ENCODE peak calls at places on chromosomes 16 and 17, in ten cellular contexts. I, Z, L, T, Q, J, K, A, D and W are unnamed samples.

GRCh38 chr16:31453255-31454204 is 5.8 kb upstream of the ARMC5 start:
- DNase-seq in I (no peak), Z (peak; percentile 75), L (peak; percentile 62), T (peak; percentile 65), Q (no peak), J (peak; percentile 63), K (no peak), A (no peak), D (no peak), W (peak; percentile 93)

GRCh38 chr17:69828087-69828486 is 246.9 kb upstream of the KCNJ16 start:
- DNase-seq in I (no peak), Z (no peak), L (no peak), T (peak; percentile 46), Q (no peak), J (peak; percentile 50), K (no peak), A (peak; percentile 32), D (no peak), W (no peak)

GRCh38 chr17:73192894-73193701 is at the start of gene COG1:
- DNase-seq in I (peak; percentile 46), Z (peak; percentile 92), L (peak; percentile 95), T (peak; percentile 89), Q (peak; percentile 29), J (peak; percentile 89), K (no peak), A (peak; percentile 55), D (peak; percentile 75), W (peak; percentile 91)

GRCh38 chr17:63151981-63152523 is 186.0 kb downstream of the TANC2 start:
- DNase-seq in I (no peak), Z (no peak), L (no peak), T (peak; percentile 18), Q (no peak), J (peak; percentile 34), K (no peak), A (no peak), D (no peak), W (no peak)

GRCh38 chr16:4506450-4506849 is 30.3 kb downstream of the HMOX2 start:
- DNase-seq in I (no peak), Z (peak; percentile 77), L (peak; percentile 93), T (peak; percentile 85), Q (no peak), J (peak; percentile 84), K (no peak), A (peak; percentile 71), D (peak; percentile 56), W (peak; percentile 84)

GRCh38 chr16:4512473-4512872 is 26.1 kb downstream of the CDIP1 start:
- DNase-seq in I (no peak), Z (no peak), L (no peak), T (no peak), Q (no peak), J (peak; percentile 30), K (no peak), A (no peak), D (no peak), W (peak; percentile 54)

GRCh38 chr17:28276011-28276410 is 43.0 kb upstream of the TMEM97 start:
- DNase-seq in I (no peak), Z (no peak), L (no peak), T (no peak), Q (no peak), J (no peak), K (no peak), A (no peak), D (no peak), W (no peak)

GRCh38 chr16:85870159-85870558 is 28.8 kb upstream of the IRF8 start:
- DNase-seq in I (no peak), Z (no peak), L (peak; percentile 61), T (no peak), Q (no peak), J (no peak), K (no peak), A (no peak), D (no peak), W (no peak)

GRCh38 chr17:2076461-2076984 is 21.6 kb downstream of the HIC1 start:
- DNase-seq in I (no peak), Z (no peak), L (no peak), T (peak; percentile 50), Q (no peak), J (peak; percentile 68), K (no peak), A (no peak), D (no peak), W (no peak)

GRCh38 chr16:31504159-31504558 is 4.0 kb downstream of the RUSF1 start:
- DNase-seq in I (no peak), Z (no peak), L (no peak), T (no peak), Q (no peak), J (no peak), K (no peak), A (no peak), D (no peak), W (no peak)

GRCh38 chr16:19858006-19858653 is 26.5 kb downstream of the GPRC5B start:
- DNase-seq in I (no peak), Z (peak; percentile 7), L (no peak), T (no peak), Q (no peak), J (no peak), K (no peak), A (peak; percentile 16), D (no peak), W (peak; percentile 60)

GRCh38 chr17:75348386-75349012 is 57.0 kb downstream of the GRB2 start:
- DNase-seq in I (no peak), Z (no peak), L (no peak), T (no peak), Q (no peak), J (no peak), K (no peak), A (no peak), D (no peak), W (no peak)

GRCh38 chr17:46821482-46822387 is 3.2 kb upstream of the WNT3 start:
- DNase-seq in I (no peak), Z (no peak), L (peak; percentile 79), T (no peak), Q (no peak), J (no peak), K (no peak), A (no peak), D (no peak), W (no peak)

GRCh38 chr17:46820592-46821450 is 2.3 kb upstream of the WNT3 start:
- DNase-seq in I (no peak), Z (no peak), L (peak; percentile 34), T (no peak), Q (no peak), J (no peak), K (no peak), A (no peak), D (no peak), W (no peak)

GRCh38 chr17:46818319-46818928 is at the start of gene WNT3:
- DNase-seq in I (no peak), Z (no peak), L (peak; percentile 93), T (no peak), Q (no peak), J (no peak), K (no peak), A (no peak), D (no peak), W (peak; percentile 45)

GRCh38 chr17:46818929-46819859 is 702 bp upstream of the WNT3 start:
- DNase-seq in I (no peak), Z (no peak), L (peak; percentile 92), T (no peak), Q (no peak), J (no peak), K (no peak), A (no peak), D (no peak), W (no peak)

GRCh38 chr17:46819906-46820351 is 1.4 kb upstream of the WNT3 start:
- DNase-seq in I (no peak), Z (no peak), L (peak; percentile 50), T (no peak), Q (no peak), J (no peak), K (no peak), A (no peak), D (no peak), W (no peak)
- H3K4me3 ChIP-seq in I (no peak overlapping the region), Z (no peak overlapping the region), L (peak overlapping the region; percentile 79), T (no peak overlapping the region), Q (peak overlapping the region; percentile 37), J (no peak overlapping the region), K (no peak overlapping the region), A (no peak overlapping the region), D (no peak overlapping the region), W (no peak overlapping the region)

GRCh38 chr17:38421224-38421841 is 6.9 kb upstream of the ARHGAP23 start:
- DNase-seq in I (no peak), Z (no peak), L (no peak), T (peak; percentile 78), Q (no peak), J (peak; percentile 40), K (peak; percentile 65), A (peak; percentile 32), D (no peak), W (no peak)
- H3K4me3 ChIP-seq in I (no peak overlapping the region), Z (no peak overlapping the region), L (peak overlapping the region; percentile 70), T (no peak overlapping the region), Q (peak overlapping the region; percentile 14), J (no peak overlapping the region), K (no peak overlapping the region), A (no peak overlapping the region), D (no peak overlapping the region), W (no peak overlapping the region)

DNA sequence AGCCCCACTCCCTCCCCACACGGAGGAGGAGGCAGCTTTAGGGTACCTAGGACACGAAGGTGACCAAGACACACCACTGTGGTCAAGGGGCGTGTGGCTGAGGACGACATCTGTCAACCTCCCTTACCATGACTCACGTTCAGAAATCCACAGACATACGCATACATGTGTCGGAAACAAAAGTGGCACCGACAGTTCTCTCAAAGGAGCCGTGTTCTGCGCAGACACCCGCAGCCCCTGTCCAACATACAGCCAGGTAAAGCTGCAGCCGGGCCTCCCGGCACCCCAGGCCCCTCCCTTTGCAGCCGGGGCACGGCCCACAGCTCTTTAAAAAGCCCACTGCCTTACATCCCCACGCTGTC is 40.4 kb upstream of the KLHDC4 start:
- DNase-seq in I (no peak), Z (no peak), L (no peak), T (peak; percentile 58), Q (no peak), J (peak; percentile 36), K (no peak), A (no peak), D (no peak), W (peak; percentile 66)
- H3K4me3 ChIP-seq in I (peak overlapping the region; percentile 63), Z (peak overlapping the region; percentile 43), L (no peak overlapping the region), T (peak overlapping the region; percentile 65), Q (peak overlapping the region; percentile 28), J (peak overlapping the region; percentile 22), K (peak overlapping the region; percentile 36), A (no peak overlapping the region), D (peak overlapping the region; percentile 44), W (peak overlapping the region; percentile 30)

DNA sequence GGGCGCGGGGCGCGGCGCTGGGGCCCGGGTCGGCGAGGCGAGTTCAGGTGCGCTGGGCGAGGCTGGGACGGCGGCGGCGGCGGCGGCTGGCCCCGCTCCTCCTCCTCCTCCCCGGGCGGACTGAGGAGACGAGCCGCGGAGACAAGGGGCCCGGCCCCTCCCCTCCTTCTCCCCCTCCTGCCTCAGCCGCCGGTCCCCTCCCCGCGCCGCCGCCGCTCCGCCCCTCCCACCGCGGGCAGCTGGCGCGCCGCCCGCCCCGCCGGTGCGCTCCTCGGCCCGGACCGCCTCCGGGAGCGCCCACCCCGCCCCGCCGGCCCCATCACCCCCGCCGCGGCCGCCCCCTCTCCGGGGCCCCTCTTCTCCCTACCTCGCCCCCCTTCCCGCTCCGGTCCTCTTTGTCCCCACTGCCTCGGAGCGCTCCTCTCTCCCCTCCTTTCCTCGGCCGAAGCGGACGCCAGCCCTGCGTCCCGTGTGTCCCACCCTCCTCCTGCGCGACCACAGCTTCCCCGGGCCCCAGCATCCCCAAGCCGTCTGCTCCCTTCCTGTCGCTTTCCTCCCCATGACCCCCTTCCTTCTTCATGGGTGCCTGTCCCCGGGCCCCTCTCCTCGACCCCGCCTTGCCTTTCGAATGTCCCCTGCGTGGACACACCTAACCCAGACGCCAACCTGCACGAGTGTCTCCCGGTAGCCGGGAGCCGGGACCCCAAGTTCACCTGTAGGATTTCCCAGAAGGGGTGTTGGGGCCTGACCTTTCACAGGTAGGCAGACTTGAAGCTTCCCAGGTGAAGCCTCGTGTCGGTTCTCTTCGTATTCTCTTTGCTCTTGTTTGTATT is at the start of gene TOX3:
- DNase-seq in I (no peak), Z (no peak), L (peak; percentile 64), T (no peak), Q (no peak), J (no peak), K (no peak), A (no peak), D (peak; percentile 55), W (no peak)
- H3K4me3 ChIP-seq in I (no peak within 1 kb of the TSS), Z (peak within 1 kb of the TSS; percentile 14), L (peak within 1 kb of the TSS; percentile 76), T (no peak within 1 kb of the TSS), Q (peak within 1 kb of the TSS; percentile 36), J (peak within 1 kb of the TSS; percentile 51), K (no peak within 1 kb of the TSS), A (peak within 1 kb of the TSS; percentile 24), D (peak within 1 kb of the TSS; percentile 64), W (no peak within 1 kb of the TSS)